ENCODE peak calls at places on chromosome 12, in eight cellular contexts. One of them, this sample, is unnamed.

GRCh38 chr12:31989987-31990386 is 30.8 kb downstream of the RESF1 start:
- DNase-seq in fibroblast of mammary gland: no peak
- DNase-seq in upper lobe of left lung: no peak
- DNase-seq in retinal pigment epithelial cell: no peak
- DNase-seq in esophagus muscularis mucosa: no peak
- DNase-seq in dorsolateral prefrontal cortex: no peak
- DNase-seq in uterus: no peak
- DNase-seq in hepatocyte: peak; percentile 31
- DNase-seq in this sample: peak; percentile 61

GRCh38 chr12:65305346-65305950 is 27.0 kb downstream of the MSRB3 start:
- DNase-seq in fibroblast of mammary gland: no peak
- DNase-seq in upper lobe of left lung: no peak
- DNase-seq in retinal pigment epithelial cell: no peak
- DNase-seq in esophagus muscularis mucosa: no peak
- DNase-seq in dorsolateral prefrontal cortex: no peak
- DNase-seq in uterus: no peak
- DNase-seq in hepatocyte: no peak
- DNase-seq in this sample: no peak

GRCh38 chr12:113467514-113468364 is 3.9 kb downstream of the LHX5 start:
- DNase-seq in fibroblast of mammary gland: no peak
- DNase-seq in upper lobe of left lung: peak; percentile 83
- DNase-seq in retinal pigment epithelial cell: no peak
- DNase-seq in esophagus muscularis mucosa: no peak
- DNase-seq in dorsolateral prefrontal cortex: no peak
- DNase-seq in uterus: no peak
- DNase-seq in hepatocyte: no peak
- DNase-seq in this sample: no peak

GRCh38 chr12:31406345-31406744 is 80.4 kb upstream of the SINHCAF start:
- DNase-seq in fibroblast of mammary gland: no peak
- DNase-seq in upper lobe of left lung: no peak
- DNase-seq in retinal pigment epithelial cell: no peak
- DNase-seq in esophagus muscularis mucosa: no peak
- DNase-seq in dorsolateral prefrontal cortex: no peak
- DNase-seq in uterus: no peak
- DNase-seq in hepatocyte: no peak
- DNase-seq in this sample: no peak

GRCh38 chr12:66733839-66734238 is 55.0 kb upstream of the GRIP1 start:
- DNase-seq in fibroblast of mammary gland: no peak
- DNase-seq in upper lobe of left lung: no peak
- DNase-seq in retinal pigment epithelial cell: no peak
- DNase-seq in esophagus muscularis mucosa: no peak
- DNase-seq in dorsolateral prefrontal cortex: no peak
- DNase-seq in uterus: no peak
- DNase-seq in hepatocyte: no peak
- DNase-seq in this sample: no peak

GRCh38 chr12:46303039-46303666 is 34.3 kb upstream of the SLC38A1 start:
- DNase-seq in fibroblast of mammary gland: peak; percentile 64
- DNase-seq in upper lobe of left lung: no peak
- DNase-seq in retinal pigment epithelial cell: no peak
- DNase-seq in esophagus muscularis mucosa: no peak
- DNase-seq in dorsolateral prefrontal cortex: no peak
- DNase-seq in uterus: no peak
- DNase-seq in hepatocyte: peak; percentile 53
- DNase-seq in this sample: no peak

GRCh38 chr12:58247633-58248032 is 306.3 kb downstream of the ATP23 start:
- DNase-seq in fibroblast of mammary gland: no peak
- DNase-seq in upper lobe of left lung: no peak
- DNase-seq in retinal pigment epithelial cell: no peak
- DNase-seq in esophagus muscularis mucosa: peak; percentile 55
- DNase-seq in dorsolateral prefrontal cortex: no peak
- DNase-seq in uterus: no peak
- DNase-seq in hepatocyte: no peak
- DNase-seq in this sample: no peak

GRCh38 chr12:21773799-21774198 is 707 bp downstream of the KCNJ8 start:
- DNase-seq in fibroblast of mammary gland: peak; percentile 30
- DNase-seq in upper lobe of left lung: no peak
- DNase-seq in retinal pigment epithelial cell: no peak
- DNase-seq in esophagus muscularis mucosa: no peak
- DNase-seq in dorsolateral prefrontal cortex: no peak
- DNase-seq in uterus: no peak
- DNase-seq in hepatocyte: no peak
- DNase-seq in this sample: no peak

GRCh38 chr12:109999649-109999971 is 380 bp downstream of the ANKRD13A start:
- DNase-seq in fibroblast of mammary gland: no peak
- DNase-seq in upper lobe of left lung: no peak
- DNase-seq in retinal pigment epithelial cell: no peak
- DNase-seq in esophagus muscularis mucosa: no peak
- DNase-seq in dorsolateral prefrontal cortex: no peak
- DNase-seq in uterus: no peak
- DNase-seq in hepatocyte: no peak
- DNase-seq in this sample: no peak

GRCh38 chr12:131018808-131019397 is 65.2 kb downstream of the ADGRD1 start:
- DNase-seq in fibroblast of mammary gland: no peak
- DNase-seq in upper lobe of left lung: no peak
- DNase-seq in retinal pigment epithelial cell: no peak
- DNase-seq in esophagus muscularis mucosa: no peak
- DNase-seq in dorsolateral prefrontal cortex: no peak
- DNase-seq in uterus: no peak
- DNase-seq in hepatocyte: no peak
- DNase-seq in this sample: no peak
- TF ChIP-seq CTCF in fibroblast of mammary gland: no peak
- TF ChIP-seq CTCF in upper lobe of left lung: no peak
- TF ChIP-seq CTCF in retinal pigment epithelial cell: no peak
- TF ChIP-seq CTCF in esophagus muscularis mucosa: no peak
- TF ChIP-seq CTCF in dorsolateral prefrontal cortex: no peak
- TF ChIP-seq CTCF in uterus: no peak
- TF ChIP-seq CTCF in hepatocyte: no peak
- TF ChIP-seq CTCF in this sample: no peak

GRCh38 chr12:57234571-57235011 is 5.1 kb downstream of the SHMT2 start:
- DNase-seq in fibroblast of mammary gland: no peak
- DNase-seq in upper lobe of left lung: no peak
- DNase-seq in retinal pigment epithelial cell: no peak
- DNase-seq in esophagus muscularis mucosa: no peak
- DNase-seq in dorsolateral prefrontal cortex: no peak
- DNase-seq in uterus: no peak
- DNase-seq in hepatocyte: no peak
- DNase-seq in this sample: no peak

GRCh38 chr12:57235012-57235727 is 5.7 kb downstream of the SHMT2 start:
- DNase-seq in fibroblast of mammary gland: no peak
- DNase-seq in upper lobe of left lung: peak; percentile 79
- DNase-seq in retinal pigment epithelial cell: no peak
- DNase-seq in esophagus muscularis mucosa: no peak
- DNase-seq in dorsolateral prefrontal cortex: no peak
- DNase-seq in uterus: peak; percentile 35
- DNase-seq in hepatocyte: peak; percentile 36
- DNase-seq in this sample: no peak

GRCh38 chr12:57236925-57237652 is 7.6 kb downstream of the SHMT2 start:
- DNase-seq in fibroblast of mammary gland: no peak
- DNase-seq in upper lobe of left lung: no peak
- DNase-seq in retinal pigment epithelial cell: no peak
- DNase-seq in esophagus muscularis mucosa: no peak
- DNase-seq in dorsolateral prefrontal cortex: no peak
- DNase-seq in uterus: peak; percentile 15
- DNase-seq in hepatocyte: no peak
- DNase-seq in this sample: no peak

GRCh38 chr12:57236224-57236924 is 6.9 kb downstream of the SHMT2 start:
- DNase-seq in fibroblast of mammary gland: no peak
- DNase-seq in upper lobe of left lung: peak; percentile 85
- DNase-seq in retinal pigment epithelial cell: no peak
- DNase-seq in esophagus muscularis mucosa: no peak
- DNase-seq in dorsolateral prefrontal cortex: no peak
- DNase-seq in uterus: no peak
- DNase-seq in hepatocyte: peak; percentile 13
- DNase-seq in this sample: no peak

GRCh38 chr12:57235728-57236131 is 6.2 kb downstream of the SHMT2 start:
- DNase-seq in fibroblast of mammary gland: no peak
- DNase-seq in upper lobe of left lung: no peak
- DNase-seq in retinal pigment epithelial cell: no peak
- DNase-seq in esophagus muscularis mucosa: no peak
- DNase-seq in dorsolateral prefrontal cortex: no peak
- DNase-seq in uterus: no peak
- DNase-seq in hepatocyte: no peak
- DNase-seq in this sample: no peak
- H3K4me3 ChIP-seq in fibroblast of mammary gland: no peak overlapping the region
- H3K4me3 ChIP-seq in upper lobe of left lung: no peak overlapping the region
- H3K4me3 ChIP-seq in retinal pigment epithelial cell: no peak overlapping the region
- H3K4me3 ChIP-seq in esophagus muscularis mucosa: peak overlapping the region; percentile 31
- H3K4me3 ChIP-seq in dorsolateral prefrontal cortex: peak overlapping the region; percentile 48
- H3K4me3 ChIP-seq in uterus: no peak overlapping the region
- H3K4me3 ChIP-seq in hepatocyte: no peak overlapping the region
- H3K4me3 ChIP-seq in this sample: no peak overlapping the region

DNA sequence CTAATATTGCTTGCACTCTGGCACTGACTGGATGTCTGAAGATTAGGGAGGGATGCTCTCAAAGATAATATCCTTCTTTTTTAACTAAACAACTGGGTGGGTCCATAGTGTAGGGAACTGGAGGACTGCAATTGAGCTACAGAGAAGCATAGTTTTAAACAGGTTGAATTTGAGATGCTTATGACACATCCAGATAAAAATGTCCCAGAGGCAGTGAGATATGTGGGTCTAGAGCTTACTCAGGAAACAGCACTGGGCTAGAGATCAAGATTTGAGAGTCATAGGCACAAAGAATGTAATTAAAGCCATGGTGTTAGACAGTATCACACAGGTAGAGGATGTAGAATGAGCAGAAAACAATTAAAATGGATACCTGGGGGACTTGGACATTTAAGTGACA is 198.4 kb downstream of the NELL2 start:
- DNase-seq in fibroblast of mammary gland: no peak
- DNase-seq in upper lobe of left lung: no peak
- DNase-seq in retinal pigment epithelial cell: peak; percentile 12
- DNase-seq in esophagus muscularis mucosa: no peak
- DNase-seq in dorsolateral prefrontal cortex: no peak
- DNase-seq in uterus: no peak
- DNase-seq in hepatocyte: no peak
- DNase-seq in this sample: no peak
- TF ChIP-seq CTCF in fibroblast of mammary gland: no peak
- TF ChIP-seq CTCF in upper lobe of left lung: no peak
- TF ChIP-seq CTCF in retinal pigment epithelial cell: no peak
- TF ChIP-seq CTCF in esophagus muscularis mucosa: no peak
- TF ChIP-seq CTCF in dorsolateral prefrontal cortex: no peak
- TF ChIP-seq CTCF in uterus: no peak
- TF ChIP-seq CTCF in hepatocyte: no peak
- TF ChIP-seq CTCF in this sample: no peak

GRCh38 chr12:78878447-78878846 is 13.9 kb downstream of the SYT1 start:
- DNase-seq in fibroblast of mammary gland: no peak
- DNase-seq in upper lobe of left lung: no peak
- DNase-seq in retinal pigment epithelial cell: no peak
- DNase-seq in esophagus muscularis mucosa: no peak
- DNase-seq in dorsolateral prefrontal cortex: no peak
- DNase-seq in uterus: no peak
- DNase-seq in hepatocyte: no peak
- DNase-seq in this sample: no peak
- H3K4me3 ChIP-seq in fibroblast of mammary gland: no peak overlapping the region
- H3K4me3 ChIP-seq in upper lobe of left lung: no peak overlapping the region
- H3K4me3 ChIP-seq in retinal pigment epithelial cell: no peak overlapping the region
- H3K4me3 ChIP-seq in esophagus muscularis mucosa: no peak overlapping the region
- H3K4me3 ChIP-seq in dorsolateral prefrontal cortex: no peak overlapping the region
- H3K4me3 ChIP-seq in uterus: no peak overlapping the region
- H3K4me3 ChIP-seq in hepatocyte: no peak overlapping the region
- H3K4me3 ChIP-seq in this sample: no peak overlapping the region

DNA sequence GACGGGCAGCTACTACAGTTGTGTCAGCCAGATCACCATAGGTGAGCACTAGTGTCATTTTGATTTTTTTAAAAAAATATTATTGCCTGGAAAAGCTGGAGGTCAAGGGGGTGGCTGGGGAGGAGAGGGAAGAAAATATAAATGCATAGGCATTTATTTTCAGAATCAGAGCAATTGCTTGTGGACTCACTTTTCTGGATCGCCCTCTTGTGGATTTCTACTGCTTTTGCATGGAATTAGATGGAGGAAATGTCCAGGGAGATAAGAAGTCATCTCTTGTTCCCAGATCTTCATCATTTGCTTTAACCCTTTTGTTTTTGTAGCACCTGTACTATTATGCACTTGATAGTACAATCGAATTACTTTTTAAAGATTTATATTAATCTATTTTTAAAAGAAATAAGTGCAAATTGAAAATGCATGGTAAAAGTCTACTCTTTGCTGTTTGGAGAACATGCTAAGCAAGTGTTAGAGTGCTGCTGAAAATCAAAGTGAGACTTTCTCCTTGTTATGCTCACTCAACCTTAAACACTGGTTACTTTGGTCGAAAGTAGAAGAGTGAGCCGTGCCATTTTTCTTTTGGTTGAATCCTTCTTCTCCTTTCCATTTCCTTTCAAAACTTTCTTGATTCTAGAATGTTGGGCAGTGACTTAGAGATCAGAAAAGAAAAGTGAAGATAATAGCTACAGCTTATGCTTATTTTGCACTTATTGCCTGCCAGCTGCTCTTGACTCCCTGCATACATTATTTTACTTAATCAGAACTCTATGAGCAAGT is 60.6 kb upstream of the ANO4 start:
- DNase-seq in fibroblast of mammary gland: peak; percentile 63
- DNase-seq in upper lobe of left lung: no peak
- DNase-seq in retinal pigment epithelial cell: no peak
- DNase-seq in esophagus muscularis mucosa: no peak
- DNase-seq in dorsolateral prefrontal cortex: no peak
- DNase-seq in uterus: no peak
- DNase-seq in hepatocyte: peak; percentile 45
- DNase-seq in this sample: no peak
- TF ChIP-seq CTCF in fibroblast of mammary gland: peak; percentile 74
- TF ChIP-seq CTCF in upper lobe of left lung: peak; percentile 37
- TF ChIP-seq CTCF in retinal pigment epithelial cell: peak; percentile 71
- TF ChIP-seq CTCF in esophagus muscularis mucosa: peak; percentile 28
- TF ChIP-seq CTCF in dorsolateral prefrontal cortex: peak; percentile 66
- TF ChIP-seq CTCF in uterus: no peak
- TF ChIP-seq CTCF in hepatocyte: peak; percentile 58
- TF ChIP-seq CTCF in this sample: peak; percentile 77

DNA sequence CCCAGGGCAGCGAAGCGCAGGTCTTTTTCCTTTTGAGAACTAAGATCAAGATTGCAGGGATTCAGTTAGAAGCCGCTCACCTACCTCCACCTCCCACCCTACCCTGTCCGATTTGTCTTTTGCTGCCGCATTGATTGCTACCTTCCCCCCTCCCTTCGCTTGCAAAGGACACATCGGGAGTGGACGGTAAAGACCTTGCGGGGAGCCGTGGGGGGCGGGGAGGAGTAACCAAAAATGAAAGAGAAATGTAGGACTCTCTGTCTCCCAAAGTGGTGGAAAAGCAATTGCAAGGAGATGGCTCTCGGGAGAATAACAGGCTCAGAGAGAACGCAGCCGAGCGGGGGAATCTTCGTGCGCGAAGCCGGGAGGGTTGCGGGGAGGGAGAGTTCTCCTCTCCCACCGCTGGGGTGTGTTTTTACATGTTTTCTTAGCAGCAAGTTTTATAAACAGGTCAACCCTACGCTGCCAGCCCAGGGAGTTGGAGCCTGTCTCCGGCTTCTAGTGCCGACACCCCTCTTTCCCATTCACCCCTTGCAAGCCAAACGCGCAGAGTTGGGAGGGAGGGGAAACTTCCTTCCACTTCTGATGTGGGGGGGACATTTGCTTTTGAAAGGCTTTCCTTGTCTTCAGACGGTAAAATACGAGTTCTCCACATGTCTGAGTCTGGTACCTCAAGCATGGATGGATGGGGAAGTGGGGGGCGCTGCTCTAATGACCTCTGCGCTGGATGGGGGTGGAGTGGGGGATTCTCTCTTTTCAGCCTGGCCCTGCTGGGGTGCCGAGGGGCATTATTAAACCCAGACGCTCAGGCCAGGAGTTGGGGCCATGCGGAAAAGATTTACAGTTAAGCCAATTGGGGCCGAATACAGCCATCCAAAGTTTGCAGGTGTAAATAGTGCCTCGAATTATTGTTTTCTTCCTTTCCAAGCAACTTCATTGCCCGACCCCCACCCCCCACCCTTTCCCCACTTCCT is 8.9 kb upstream of the TBX3 start:
- DNase-seq in fibroblast of mammary gland: no peak
- DNase-seq in upper lobe of left lung: no peak
- DNase-seq in retinal pigment epithelial cell: no peak
- DNase-seq in esophagus muscularis mucosa: no peak
- DNase-seq in dorsolateral prefrontal cortex: no peak
- DNase-seq in uterus: no peak
- DNase-seq in hepatocyte: peak; percentile 80
- DNase-seq in this sample: no peak
- H3K4me3 ChIP-seq in fibroblast of mammary gland: peak overlapping the region; percentile 52
- H3K4me3 ChIP-seq in upper lobe of left lung: peak overlapping the region; percentile 34
- H3K4me3 ChIP-seq in retinal pigment epithelial cell: no peak overlapping the region
- H3K4me3 ChIP-seq in esophagus muscularis mucosa: peak overlapping the region; percentile 54
- H3K4me3 ChIP-seq in dorsolateral prefrontal cortex: peak overlapping the region; percentile 43
- H3K4me3 ChIP-seq in uterus: peak overlapping the region; percentile 40
- H3K4me3 ChIP-seq in hepatocyte: peak overlapping the region; percentile 31
- H3K4me3 ChIP-seq in this sample: peak overlapping the region; percentile 37